ENCODE peak calls at places on chromosome 13, in seven cellular contexts. L is tibial nerve, Z is thyroid gland, V is thoracic aorta, X is H7, U is cardiac fibroblast, I is AG04449. T is an unnamed sample.

GRCh38 chr13:110628477-110628793 is 13.1 kb downstream of the NAXD start:
- DNase-seq in L (no peak), Z (no peak), V (no peak), X (peak), U (peak), I (no peak), T (no peak)

GRCh38 chr13:111119966-111120365 is 4.9 kb downstream of the ARHGEF7 start:
- DNase-seq in L (no peak), Z (no peak), V (no peak), X (peak), U (no peak), I (no peak), T (no peak)

GRCh38 chr13:93505104-93505952 is 278.7 kb downstream of the GPC6 start:
- DNase-seq in L (no peak), Z (no peak), V (no peak), X (no peak), U (peak), I (peak), T (no peak)

GRCh38 chr13:110212529-110212928 is 94.4 kb downstream of the COL4A1 start:
- DNase-seq in L (no peak), Z (no peak), V (no peak), X (no peak), U (no peak), I (no peak), T (no peak)

GRCh38 chr13:108470921-108471320 is 158.5 kb upstream of the MYO16 start:
- DNase-seq in L (no peak), Z (no peak), V (no peak), X (no peak), U (no peak), I (no peak), T (no peak)

GRCh38 chr13:60612593-60612992 is 215.6 kb downstream of the TDRD3 start:
- DNase-seq in L (no peak), Z (no peak), V (no peak), X (no peak), U (peak), I (no peak), T (no peak)

GRCh38 chr13:65724261-65724660 is 1505.9 kb downstream of the PCDH9 start:
- DNase-seq in L (no peak), Z (no peak), V (no peak), X (no peak), U (peak), I (no peak), T (peak)

GRCh38 chr13:24274452-24274971 is 34.9 kb upstream of the C1QTNF9 start:
- DNase-seq in L (no peak), Z (no peak), V (no peak), X (no peak), U (peak), I (no peak), T (no peak)

GRCh38 chr13:50261502-50261901 is 246.3 kb downstream of the KCNRG start:
- DNase-seq in L (no peak), Z (no peak), V (no peak), X (no peak), U (no peak), I (no peak), T (no peak)

GRCh38 chr13:108214511-108215383 is 589 bp downstream of the LIG4 start:
- DNase-seq in L (no peak), Z (peak), V (no peak), X (peak), U (no peak), I (no peak), T (no peak)

GRCh38 chr13:100389617-100390016 is 199.0 kb downstream of the GGACT start:
- DNase-seq in L (no peak), Z (no peak), V (no peak), X (no peak), U (no peak), I (no peak), T (no peak)

GRCh38 chr13:91381371-91381770 is 17.1 kb upstream of the GPC5 start:
- DNase-seq in L (no peak), Z (no peak), V (no peak), X (no peak), U (peak), I (no peak), T (peak)

GRCh38 chr13:74134777-74135305 is 637 bp upstream of the KLF12 start:
- DNase-seq in L (no peak), Z (peak), V (peak), X (peak), U (no peak), I (no peak), T (no peak)

GRCh38 chr13:99802416-99802815 is 169.2 kb downstream of the ZIC5 start:
- DNase-seq in L (no peak), Z (no peak), V (no peak), X (no peak), U (no peak), I (no peak), T (no peak)

GRCh38 chr13:98372886-98373285 is 195.8 kb upstream of the RNF113B start:
- DNase-seq in L (no peak), Z (peak), V (no peak), X (no peak), U (no peak), I (no peak), T (peak)

GRCh38 chr13:36154567-36155231 is 23.5 kb upstream of the DCLK1 start:
- DNase-seq in L (no peak), Z (no peak), V (no peak), X (peak), U (peak), I (no peak), T (peak)

GRCh38 chr13:104740616-104741222 is 1674.5 kb upstream of the SLC10A2 start:
- DNase-seq in L (no peak), Z (no peak), V (no peak), X (no peak), U (no peak), I (no peak), T (no peak)

GRCh38 chr13:66803759-66804456 is 426.2 kb downstream of the PCDH9 start:
- DNase-seq in L (no peak), Z (no peak), V (no peak), X (no peak), U (peak), I (no peak), T (no peak)

GRCh38 chr13:105612541-105612940 is 922.9 kb downstream of the EFNB2 start:
- DNase-seq in L (no peak), Z (no peak), V (no peak), X (no peak), U (no peak), I (no peak), T (no peak)

GRCh38 chr13:67932991-67933390 is 702.9 kb upstream of the PCDH9 start:
- DNase-seq in L (no peak), Z (no peak), V (no peak), X (no peak), U (no peak), I (no peak), T (no peak)

GRCh38 chr13:23902975-23903905 is 5.9 kb upstream of the C1QTNF9B start:
- DNase-seq in L (no peak), Z (no peak), V (no peak), X (peak), U (no peak), I (no peak), T (no peak)

GRCh38 chr13:27007166-27007565 is 164.4 kb downstream of the USP12 start:
- DNase-seq in L (no peak), Z (no peak), V (no peak), X (no peak), U (no peak), I (no peak), T (no peak)

GRCh38 chr13:32165791-32166190 is 134.2 kb downstream of the FRY start:
- DNase-seq in L (no peak), Z (no peak), V (no peak), X (no peak), U (no peak), I (no peak), T (peak)

DNA sequence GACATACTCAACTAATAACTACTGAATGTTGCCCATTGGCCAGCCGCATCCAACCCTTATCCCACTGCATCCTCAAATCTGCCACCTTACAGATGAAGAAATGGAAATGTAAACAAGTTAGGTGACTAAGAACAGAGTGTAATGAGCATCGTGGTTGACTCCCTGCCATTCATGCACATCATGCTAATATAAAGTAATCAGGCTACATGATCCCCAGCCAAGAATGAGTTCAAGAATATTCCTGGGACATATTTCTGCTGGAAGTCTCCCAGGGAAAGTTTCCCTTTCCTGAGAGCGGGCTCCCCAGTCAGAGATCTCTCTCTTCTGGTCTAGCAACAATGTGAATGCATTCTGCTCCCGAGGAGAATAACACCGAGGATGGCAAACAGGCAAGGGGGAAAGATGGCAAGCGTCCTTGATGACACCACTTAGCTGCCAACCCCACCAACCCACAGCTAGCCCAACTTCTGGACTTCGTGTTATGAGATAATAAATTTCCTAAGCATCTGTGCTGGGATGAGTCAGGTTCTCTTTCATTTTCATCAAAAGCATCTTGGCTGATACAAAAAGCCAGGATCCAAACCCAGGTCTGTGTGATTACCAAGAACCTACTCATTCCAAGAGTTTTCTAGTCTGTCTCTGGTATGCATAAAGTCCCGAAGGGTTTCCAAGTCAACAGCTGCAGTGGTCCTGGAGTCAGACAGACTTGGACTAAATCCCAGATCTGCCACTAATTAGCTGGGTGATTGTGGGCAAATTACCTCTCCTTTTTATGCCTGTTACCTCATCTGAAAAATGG is 55.7 kb upstream of the SERP2 start:
- DNase-seq in L (no peak), Z (no peak), V (no peak), X (no peak), U (peak), I (no peak), T (peak)
- H3K4me3 ChIP-seq in L (no peak), Z (no peak), V (peak), X (no peak), U (no peak), I (no peak), T (no peak)

GRCh38 chr13:79440958-79441553 is 35.0 kb upstream of the RBM26 start:
- DNase-seq in L (no peak), Z (no peak), V (no peak), X (no peak), U (no peak), I (no peak), T (no peak)
- H3K4me3 ChIP-seq in L (no peak), Z (no peak), V (no peak), X (no peak), U (no peak), I (no peak), T (no peak)

GRCh38 chr13:114063545-114064515 is 68.6 kb downstream of the RASA3 start:
- DNase-seq in L (no peak), Z (no peak), V (peak), X (no peak), U (peak), I (no peak), T (no peak)
- H3K4me3 ChIP-seq in L (peak), Z (no peak), V (peak), X (no peak), U (peak), I (peak), T (peak)

GRCh38 chr13:20174656-20175405 is 14.0 kb upstream of the GJA3 start:
- DNase-seq in L (peak), Z (peak), V (peak), X (peak), U (peak), I (peak), T (peak)
- H3K4me3 ChIP-seq in L (no peak), Z (no peak), V (peak), X (no peak), U (peak), I (no peak), T (peak)

GRCh38 chr13:45482571-45483173 is 17.9 kb downstream of the COG3 start:
- DNase-seq in L (no peak), Z (no peak), V (no peak), X (no peak), U (peak), I (no peak), T (no peak)
- H3K4me3 ChIP-seq in L (no peak), Z (no peak), V (no peak), X (no peak), U (no peak), I (no peak), T (no peak)

GRCh38 chr13:63438951-63439350 is 2023.3 kb upstream of the PCDH20 start:
- DNase-seq in L (no peak), Z (no peak), V (no peak), X (no peak), U (no peak), I (no peak), T (no peak)
- H3K4me3 ChIP-seq in L (no peak), Z (no peak), V (no peak), X (no peak), U (no peak), I (no peak), T (no peak)

GRCh38 chr13:30708541-30708940 is 26.8 kb upstream of the ALOX5AP start:
- DNase-seq in L (no peak), Z (no peak), V (no peak), X (no peak), U (peak), I (no peak), T (no peak)
- H3K4me3 ChIP-seq in L (no peak), Z (no peak), V (no peak), X (no peak), U (no peak), I (no peak), T (no peak)

GRCh38 chr13:31072041-31072440 is 89.7 kb downstream of the HSPH1 start:
- DNase-seq in L (no peak), Z (no peak), V (no peak), X (no peak), U (peak), I (no peak), T (peak)

GRCh38 chr13:31074750-31075149 is 87.0 kb downstream of the HSPH1 start:
- DNase-seq in L (no peak), Z (no peak), V (no peak), X (no peak), U (no peak), I (no peak), T (no peak)

GRCh38 chr13:31069808-31070544 is 91.7 kb downstream of the HSPH1 start:
- DNase-seq in L (no peak), Z (no peak), V (no peak), X (no peak), U (no peak), I (no peak), T (no peak)

GRCh38 chr13:31073859-31074718 is 87.6 kb downstream of the HSPH1 start:
- DNase-seq in L (no peak), Z (no peak), V (no peak), X (no peak), U (peak), I (peak), T (peak)
- H3K4me3 ChIP-seq in L (no peak), Z (no peak), V (no peak), X (no peak), U (no peak), I (no peak), T (no peak)

DNA sequence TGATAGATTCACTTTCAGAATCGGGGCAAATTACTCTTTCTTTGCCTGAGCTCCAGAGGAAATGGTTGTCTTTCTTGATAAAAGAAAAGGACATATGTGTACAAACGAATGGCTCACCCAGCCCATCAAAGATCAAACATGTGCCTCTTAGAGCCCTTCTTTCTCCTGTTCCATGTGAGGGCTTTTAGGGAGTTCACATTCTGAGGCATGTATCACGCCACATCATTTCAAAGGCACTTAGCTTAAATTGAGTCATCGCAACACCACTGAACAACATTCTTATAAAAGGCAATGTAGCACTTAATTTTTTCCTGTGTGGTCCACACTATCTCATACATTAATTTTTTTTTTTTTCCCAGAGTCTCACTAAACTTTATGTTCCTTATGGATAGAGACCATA is 521.0 kb downstream of the SUCLA2 start:
- DNase-seq in L (no peak), Z (no peak), V (no peak), X (no peak), U (peak), I (peak), T (peak)
- H3K4me3 ChIP-seq in L (no peak), Z (no peak), V (no peak), X (no peak), U (no peak), I (no peak), T (no peak)